ENCODE peak calls at places on chromosomes 1 and 21, in five cellular contexts. U is lower leg skin, R is NCI-H1105, M is transverse colon, Q is MM.1S. D is an unnamed sample.

GRCh38 chr21:41196990-41197389 is 29.0 kb downstream of the BACE2 start:
- DNase-seq in U (no peak), R (no peak), M (no peak), Q (no peak), D (no peak)

GRCh38 chr1:150022357-150022756 is 11.8 kb upstream of the OTUD7B start:
- DNase-seq in U (no peak), R (no peak), M (no peak), Q (no peak), D (no peak)

GRCh38 chr1:234724517-234725176 is 114.7 kb upstream of the IRF2BP2 start:
- DNase-seq in U (peak), R (no peak), M (peak), Q (no peak), D (no peak)

GRCh38 chr1:168709407-168709891 is 19.6 kb downstream of the DPT start:
- DNase-seq in U (no peak), R (no peak), M (no peak), Q (no peak), D (no peak)

GRCh38 chr21:46459356-46460112 is 843 bp downstream of the DIP2A start:
- DNase-seq in U (peak), R (no peak), M (peak), Q (no peak), D (no peak)

GRCh38 chr1:154325583-154326545 is 539 bp downstream of the ATP8B2 start:
- DNase-seq in U (peak), R (no peak), M (peak), Q (peak), D (no peak)

GRCh38 chr1:101697057-101697456 is 299.7 kb downstream of the OLFM3 start:
- DNase-seq in U (no peak), R (no peak), M (no peak), Q (peak), D (no peak)

GRCh38 chr21:43598416-43599120 is 60.7 kb downstream of the HSF2BP start:
- DNase-seq in U (no peak), R (no peak), M (no peak), Q (no peak), D (no peak)

GRCh38 chr1:77829851-77830250 is 50.4 kb downstream of the MIGA1 start:
- DNase-seq in U (no peak), R (no peak), M (no peak), Q (no peak), D (no peak)

GRCh38 chr1:226738421-226738994 is 574 bp downstream of the ITPKB start:
- DNase-seq in U (no peak), R (peak), M (peak), Q (peak), D (peak)

GRCh38 chr1:162674018-162674608 is 41.8 kb downstream of the DDR2 start:
- DNase-seq in U (no peak), R (no peak), M (no peak), Q (no peak), D (no peak)

GRCh38 chr1:3743421-3743820 is 8.8 kb upstream of the CCDC27 start:
- DNase-seq in U (no peak), R (no peak), M (no peak), Q (no peak), D (no peak)

GRCh38 chr1:101371259-101371658 is 134.4 kb downstream of the S1PR1 start:
- DNase-seq in U (no peak), R (no peak), M (no peak), Q (no peak), D (no peak)

GRCh38 chr1:67540733-67541125 is 110.5 kb upstream of the SERBP1 start:
- DNase-seq in U (no peak), R (no peak), M (no peak), Q (no peak), D (no peak)

GRCh38 chr1:18632711-18633427 is 2.2 kb downstream of the PAX7 start:
- DNase-seq in U (no peak), R (peak), M (no peak), Q (no peak), D (no peak)

GRCh38 chr1:18110968-18111367 is 3.4 kb downstream of the IGSF21 start:
- DNase-seq in U (no peak), R (peak), M (peak), Q (no peak), D (no peak)

GRCh38 chr1:71294178-71294577 is 213.3 kb upstream of the ZRANB2 start:
- DNase-seq in U (no peak), R (no peak), M (no peak), Q (no peak), D (no peak)

GRCh38 chr1:235207202-235207565 is 46.1 kb upstream of the RBM34 start:
- DNase-seq in U (no peak), R (no peak), M (no peak), Q (peak), D (no peak)

GRCh38 chr21:38493549-38494253 is 4.6 kb downstream of the ERG start:
- DNase-seq in U (no peak), R (no peak), M (no peak), Q (no peak), D (no peak)

GRCh38 chr1:87274851-87275250 is 53.8 kb upstream of the LMO4 start:
- DNase-seq in U (no peak), R (no peak), M (no peak), Q (no peak), D (no peak)

GRCh38 chr1:79043506-79043905 is 37.0 kb upstream of the ADGRL4 start:
- DNase-seq in U (no peak), R (no peak), M (no peak), Q (no peak), D (no peak)

GRCh38 chr1:235093013-235093618 is 35.5 kb downstream of the TOMM20 start:
- DNase-seq in U (peak), R (no peak), M (peak), Q (no peak), D (peak)

GRCh38 chr1:42450081-42450480 is 5.7 kb downstream of the ZMYND12 start:
- DNase-seq in U (no peak), R (no peak), M (no peak), Q (no peak), D (no peak)

GRCh38 chr21:33854604-33855003 is 61.0 kb downstream of the ATP5PO start:
- DNase-seq in U (no peak), R (no peak), M (no peak), Q (peak), D (peak)

GRCh38 chr1:72846891-72847290 is 564.6 kb upstream of the NEGR1 start:
- DNase-seq in U (no peak), R (no peak), M (no peak), Q (no peak), D (no peak)